ENCODE peak calls at places on chromosomes 11 and 22, in seven cellular contexts. R, T, H, S, Q, V and A are unnamed samples.

GRCh38 chr11:73072935-73073481 is 69.1 kb downstream of the FCHSD2 start:
- DNase-seq in R (peak; percentile 63), T (no peak), H (peak; percentile 47), S (peak; percentile 32), Q (no peak), V (no peak), A (peak; percentile 58)

GRCh38 chr11:112229746-112230433 is 3.7 kb downstream of the PTS start:
- DNase-seq in R (no peak), T (no peak), H (no peak), S (no peak), Q (no peak), V (no peak), A (no peak)

GRCh38 chr22:40855104-40855959 is 1.1 kb downstream of the ST13 start:
- DNase-seq in R (peak; percentile 39), T (no peak), H (no peak), S (no peak), Q (no peak), V (no peak), A (no peak)

GRCh38 chr22:41022470-41023298 is 69.7 kb upstream of the EP300 start:
- DNase-seq in R (peak; percentile 94), T (peak; percentile 50), H (peak; percentile 94), S (peak; percentile 94), Q (peak; percentile 88), V (no peak), A (peak; percentile 66)

GRCh38 chr22:48721394-48721666 is 1106.3 kb downstream of the BRD1 start:
- DNase-seq in R (peak; percentile 6), T (no peak), H (no peak), S (no peak), Q (no peak), V (no peak), A (no peak)

GRCh38 chr11:70680781-70681281 is 282.5 kb downstream of the CTTN start:
- DNase-seq in R (no peak), T (peak; percentile 17), H (no peak), S (no peak), Q (no peak), V (peak; percentile 49), A (no peak)

GRCh38 chr11:69443968-69444364 is 37.5 kb upstream of the LINC01488 start:
- DNase-seq in R (no peak), T (no peak), H (no peak), S (no peak), Q (no peak), V (no peak), A (no peak)

GRCh38 chr11:14974723-14975587 is 2.8 kb upstream of the CALCA start:
- DNase-seq in R (peak; percentile 46), T (no peak), H (peak; percentile 55), S (peak; percentile 68), Q (no peak), V (peak; percentile 82), A (no peak)

GRCh38 chr22:36946436-36947158 is 33.2 kb downstream of the CSF2RB start:
- DNase-seq in R (no peak), T (no peak), H (no peak), S (no peak), Q (no peak), V (no peak), A (no peak)

GRCh38 chr11:32428665-32429293 is 6.6 kb downstream of the WT1 start:
- DNase-seq in R (no peak), T (no peak), H (no peak), S (no peak), Q (no peak), V (no peak), A (no peak)

GRCh38 chr11:67409781-67410368 is 5.6 kb upstream of the CARNS1 start:
- DNase-seq in R (peak; percentile 63), T (no peak), H (peak; percentile 59), S (peak; percentile 43), Q (no peak), V (no peak), A (no peak)

GRCh38 chr11:6321961-6322362 is 1.7 kb upstream of the CAVIN3 start:
- DNase-seq in R (no peak), T (no peak), H (no peak), S (no peak), Q (peak; percentile 22), V (no peak), A (no peak)

GRCh38 chr11:43074810-43075209 is 237.0 kb upstream of the API5 start:
- DNase-seq in R (no peak), T (no peak), H (no peak), S (no peak), Q (no peak), V (no peak), A (no peak)

GRCh38 chr11:62839050-62840015 is at the start of gene WDR74:
- DNase-seq in R (peak; percentile 95), T (peak; percentile 85), H (peak; percentile 97), S (peak; percentile 87), Q (peak; percentile 84), V (peak; percentile 90), A (peak; percentile 85)

GRCh38 chr22:41401781-41402648 is 20.3 kb downstream of the TEF start:
- DNase-seq in R (peak; percentile 91), T (no peak), H (peak; percentile 83), S (peak; percentile 85), Q (peak; percentile 62), V (no peak), A (no peak)

GRCh38 chr22:21448627-21449416 is 18.4 kb upstream of the TMEM191C start:
- DNase-seq in R (no peak), T (no peak), H (no peak), S (no peak), Q (no peak), V (peak; percentile 37), A (no peak)

GRCh38 chr11:131246156-131246555 is 124.3 kb upstream of the NTM start:
- DNase-seq in R (no peak), T (no peak), H (no peak), S (no peak), Q (no peak), V (no peak), A (no peak)

GRCh38 chr11:11173316-11174025 is 179.6 kb downstream of the CSNK2A3 start:
- DNase-seq in R (no peak), T (no peak), H (no peak), S (no peak), Q (no peak), V (no peak), A (no peak)

GRCh38 chr11:121946514-121946913 is 169.5 kb downstream of the BLID start:
- DNase-seq in R (no peak), T (no peak), H (no peak), S (no peak), Q (no peak), V (no peak), A (no peak)